ENCODE peak calls at places on chromosome 14, in seven cellular contexts. B is right cardiac atrium, H is stomach, P is endodermal cell, Z is upper lobe of right lung, S is SK-N-SH, J is adrenal gland. R is an unnamed sample. For H3K4me1, the result is how much of the 10 kb centered on the place peaks cover.

GRCh38 chr14:91310620-91311283 is 66.2 kb upstream of the GPR68 start:
- DNase-seq in J (no peak), Z (no peak), S (no peak), H (no peak), B (peak), P (no peak), R (no peak)

GRCh38 chr14:48546996-48547395 is 871.6 kb upstream of the MDGA2 start:
- DNase-seq in J (no peak), P (no peak), Z (no peak), B (no peak), S (no peak), H (no peak), R (no peak)

GRCh38 chr14:90547250-90547649 is 150.4 kb downstream of the CALM1 start:
- DNase-seq in P (no peak), J (no peak), Z (no peak), B (peak), S (no peak), H (no peak), R (no peak)

GRCh38 chr14:95098984-95099599 is 58.2 kb downstream of the DICER1 start:
- DNase-seq in B (peak), Z (no peak), P (peak), J (peak), H (peak), S (peak), R (peak)

GRCh38 chr14:60276347-60276746 is 27.3 kb downstream of the PPM1A start:
- DNase-seq in H (no peak), B (no peak), J (no peak), P (no peak), S (no peak), Z (no peak), R (no peak)

GRCh38 chr14:94129758-94130414 is 482 bp upstream of the IFI27L2 start:
- DNase-seq in B (peak), H (no peak), P (peak), S (peak), Z (no peak), J (peak), R (no peak)

GRCh38 chr14:55942101-55942645 is 176.0 kb upstream of the PELI2 start:
- DNase-seq in Z (no peak), H (peak), P (no peak), J (no peak), S (no peak), B (no peak), R (no peak)

GRCh38 chr14:75559451-75560187 is 18.8 kb upstream of the FLVCR2 start:
- DNase-seq in Z (peak), H (peak), J (peak), S (no peak), B (no peak), P (no peak), R (peak)

GRCh38 chr14:72781476-72782181 is 112.3 kb downstream of the DPF3 start:
- DNase-seq in P (peak), S (no peak), B (no peak), J (peak), H (no peak), Z (no peak), R (no peak)

GRCh38 chr14:20697273-20698017 is 8.9 kb downstream of the ANG start:
- DNase-seq in S (peak), Z (no peak), B (peak), P (peak), H (peak), J (peak), R (no peak)

GRCh38 chr14:51333299-51333698 is 93.3 kb downstream of the TMX1 start:
- DNase-seq in P (no peak), J (no peak), S (no peak), H (no peak), Z (no peak), B (no peak), R (no peak)

GRCh38 chr14:24843494-24843893 is 206.5 kb downstream of the STXBP6 start:
- DNase-seq in B (no peak), S (no peak), P (no peak), Z (no peak), J (no peak), H (no peak), R (no peak)

GRCh38 chr14:32432813-32433538 is 103.9 kb downstream of the AKAP6 start:
- DNase-seq in J (no peak), H (no peak), B (no peak), Z (no peak), S (no peak), P (no peak), R (no peak)

GRCh38 chr14:105065280-105066228 is at the start of gene GPR132:
- DNase-seq in J (peak), B (peak), P (peak), H (peak), Z (peak), S (no peak), R (no peak)

GRCh38 chr14:95452176-95452889 is 64.1 kb downstream of the SYNE3 start:
- DNase-seq in Z (no peak), H (no peak), J (no peak), S (peak), P (peak), B (no peak), R (no peak)

GRCh38 chr14:93759781-93760307 is 28.4 kb downstream of the PRIMA1 start:
- DNase-seq in S (peak), P (no peak), J (peak), Z (no peak), H (no peak), B (peak), R (no peak)

GRCh38 chr14:65098586-65098985 is 3.7 kb downstream of the MAX start:
- DNase-seq in J (no peak), Z (no peak), S (no peak), P (no peak), H (no peak), B (no peak), R (no peak)

GRCh38 chr14:36952702-36953101 is 219.7 kb downstream of the SLC25A21 start:
- DNase-seq in P (no peak), J (no peak), Z (no peak), H (no peak), S (no peak), B (no peak), R (no peak)

GRCh38 chr14:51443195-51444018 is 203.4 kb downstream of the TMX1 start:
- DNase-seq in P (no peak), J (no peak), H (no peak), Z (no peak), B (no peak), S (no peak), R (no peak)

GRCh38 chr14:26896447-26896846 is 298.6 kb upstream of the NOVA1 start:
- DNase-seq in Z (no peak), S (no peak), J (no peak), B (no peak), H (no peak), P (no peak), R (no peak)

GRCh38 chr14:84707830-84708229 is 822.1 kb upstream of the FLRT2 start:
- DNase-seq in P (peak), J (no peak), S (no peak), B (no peak), Z (no peak), H (no peak), R (no peak)

GRCh38 chr14:82251434-82251833 is 717.8 kb upstream of the SEL1L start:
- DNase-seq in P (peak), Z (no peak), J (no peak), S (no peak), B (no peak), H (no peak), R (no peak)

GRCh38 chr14:91047174-91047753 is 13.2 kb downstream of the RPS6KA5 start:
- DNase-seq in J (no peak), Z (no peak), B (no peak), P (no peak), H (no peak), S (no peak), R (no peak)

GRCh38 chr14:72892879-72893635 is 844 bp downstream of the DPF3 start:
- DNase-seq in Z (peak), J (peak), P (peak), H (no peak), S (peak), B (peak), R (no peak)

GRCh38 chr14:92288994-92289393 is 34.0 kb upstream of the SLC24A4 start:
- DNase-seq in B (no peak), H (no peak), J (no peak), S (no peak), Z (no peak), P (no peak), R (no peak)

GRCh38 chr14:52267501-52268190 is at the start of gene PTGDR:
- DNase-seq in Z (peak), H (peak), S (peak), P (peak), J (no peak), B (peak), R (no peak)

GRCh38 chr14:32761381-32761968 is 177.2 kb upstream of the NPAS3 start:
- DNase-seq in J (no peak), B (no peak), S (no peak), H (no peak), Z (no peak), P (no peak), R (no peak)

GRCh38 chr14:92540472-92541048 is 27.0 kb downstream of the RIN3 start:
- DNase-seq in S (peak), J (peak), H (peak), B (peak), P (no peak), Z (peak), R (peak)

GRCh38 chr14:93734086-93734822 is 54.0 kb downstream of the PRIMA1 start:
- DNase-seq in Z (no peak), P (peak), S (peak), J (no peak), H (no peak), B (peak), R (no peak)

GRCh38 chr14:51328089-51328941 is 88.3 kb downstream of the TMX1 start:
- DNase-seq in H (no peak), Z (no peak), B (peak), J (no peak), S (no peak), P (peak), R (no peak)

GRCh38 chr14:21382886-21383847 is 652 bp downstream of the SUPT16H start:
- DNase-seq in P (peak), H (peak), S (peak), B (peak), Z (peak), J (peak), R (no peak)

GRCh38 chr14:101514136-101514535 is 47.2 kb upstream of the DIO3 start:
- DNase-seq in J (no peak), S (no peak), H (no peak), Z (no peak), P (no peak), B (peak), R (no peak)

GRCh38 chr14:22047105-22047504 is 373.5 kb upstream of the OR4E1 start:
- DNase-seq in J (no peak), S (no peak), B (no peak), Z (no peak), H (no peak), P (no peak), R (no peak)

GRCh38 chr14:93929048-93929535 is 1.9 kb downstream of the FAM181A start:
- DNase-seq in S (no peak), B (no peak), J (no peak), H (no peak), P (no peak), Z (no peak), R (no peak)

GRCh38 chr14:79405511-79405910 is 805.8 kb downstream of the DIO2 start:
- DNase-seq in P (no peak), B (no peak), Z (no peak), J (no peak), H (no peak), S (no peak), R (no peak)

GRCh38 chr14:51018521-51018920 is 74.2 kb upstream of the PYGL start:
- DNase-seq in Z (no peak), B (no peak), S (no peak), J (no peak), H (no peak), P (no peak), R (no peak)

GRCh38 chr14:66709292-66709691 is 201.3 kb downstream of the GPHN start:
- DNase-seq in B (no peak), H (no peak), S (no peak), P (no peak), Z (no peak), J (no peak), R (no peak)

GRCh38 chr14:24613241-24613640 is 3.8 kb upstream of the GZMH start:
- DNase-seq in S (no peak), B (no peak), Z (no peak), J (no peak), P (no peak), H (no peak), R (peak)

GRCh38 chr14:87457727-87458126 is 535.3 kb downstream of the GALC start:
- DNase-seq in Z (no peak), B (no peak), H (no peak), S (no peak), J (no peak), P (no peak), R (no peak)

GRCh38 chr14:27315477-27315876 is 717.6 kb upstream of the NOVA1 start:
- DNase-seq in H (no peak), S (no peak), P (no peak), J (no peak), Z (no peak), B (no peak), R (no peak)

GRCh38 chr14:23539209-23539866 is 12.2 kb downstream of the ZFHX2 start:
- DNase-seq in S (peak), P (peak), Z (no peak), H (no peak), B (no peak), J (no peak), R (no peak)
- H3K4me1 ChIP-seq in S (under half), P (under half), Z (under half), H (under half), B (under half), J (under half), R (under half)

GRCh38 chr14:35750202-35750904 is 58.7 kb downstream of the RALGAPA1 start:
- DNase-seq in P (no peak), S (no peak), B (no peak), Z (no peak), J (no peak), H (no peak), R (no peak)
- H3K4me3 ChIP-seq in P (no peak), S (no peak), B (no peak), Z (no peak), J (no peak), H (no peak), R (no peak)

GRCh38 chr14:68686212-68686478 is 106.7 kb downstream of the ZFP36L1 start:
- DNase-seq in J (no peak), S (no peak), B (no peak), P (no peak), Z (no peak), H (no peak), R (no peak)

GRCh38 chr14:68686724-68687123 is 106.1 kb downstream of the ZFP36L1 start:
- DNase-seq in B (no peak), J (no peak), H (no peak), P (no peak), Z (peak), S (no peak), R (no peak)

GRCh38 chr14:68684466-68685418 is 108.1 kb downstream of the ZFP36L1 start:
- DNase-seq in Z (peak), H (no peak), S (no peak), B (no peak), P (no peak), J (no peak), R (no peak)

GRCh38 chr14:68687746-68688145 is 105.1 kb downstream of the ZFP36L1 start:
- DNase-seq in S (no peak), J (no peak), B (no peak), Z (peak), P (no peak), H (no peak), R (peak)

DNA sequence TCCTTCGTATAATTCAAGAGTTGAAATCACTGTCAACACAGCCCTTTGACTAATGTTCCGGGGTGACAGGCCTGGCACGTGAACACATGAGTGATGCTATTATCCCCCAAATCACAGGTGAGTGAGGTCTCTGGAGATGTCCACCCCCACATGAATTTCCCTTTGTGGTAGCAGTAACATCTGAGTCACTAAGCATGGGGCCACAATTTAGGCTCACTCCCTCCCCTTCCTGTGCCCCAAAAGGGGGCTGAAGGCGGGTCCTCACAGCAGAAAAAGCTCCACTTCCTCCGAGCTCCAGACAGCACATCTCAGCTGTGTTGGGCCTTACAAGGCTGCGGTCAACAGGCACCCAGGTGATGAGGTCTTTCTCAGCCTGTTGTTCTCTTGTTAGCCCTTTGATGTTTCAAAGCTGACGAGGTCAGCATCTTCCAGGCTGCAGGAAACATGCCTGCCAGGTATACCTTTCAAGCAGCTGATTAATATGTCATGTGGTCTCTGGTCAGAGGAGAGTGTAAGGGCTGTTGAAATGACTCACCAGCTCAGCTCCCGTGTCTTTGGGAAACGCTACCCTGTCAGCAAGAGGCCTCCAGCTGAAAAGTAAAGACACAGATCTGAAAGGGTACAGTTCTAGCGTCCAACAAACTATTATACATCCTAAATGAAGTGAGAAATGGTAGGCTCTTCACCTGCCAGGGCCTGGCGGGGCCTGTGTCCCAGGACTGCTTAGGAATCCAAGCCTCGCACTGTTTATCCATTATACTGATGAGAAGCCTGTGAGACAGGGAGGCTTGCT is 107.3 kb downstream of the ZFP36L1 start:
- DNase-seq in Z (peak), B (no peak), H (no peak), J (peak), P (no peak), S (no peak), R (peak)
- H3K4me1 ChIP-seq in Z (half or more), B (under half), H (half or more), J (under half), P (under half), S (under half), R (half or more)

GRCh38 chr14:97074456-97074855 is 277.3 kb downstream of the VRK1 start:
- DNase-seq in S (no peak), B (no peak), J (no peak), P (no peak), H (no peak), Z (no peak), R (no peak)

GRCh38 chr14:97077687-97078086 is 280.5 kb downstream of the VRK1 start:
- DNase-seq in H (no peak), P (no peak), Z (no peak), S (no peak), B (no peak), J (no peak), R (no peak)

GRCh38 chr14:97074860-97075259 is 277.7 kb downstream of the VRK1 start:
- DNase-seq in Z (no peak), B (no peak), H (no peak), J (no peak), S (no peak), P (no peak), R (no peak)

GRCh38 chr14:97073622-97074021 is 276.4 kb downstream of the VRK1 start:
- DNase-seq in P (no peak), B (no peak), H (no peak), Z (no peak), J (no peak), S (no peak), R (no peak)

DNA sequence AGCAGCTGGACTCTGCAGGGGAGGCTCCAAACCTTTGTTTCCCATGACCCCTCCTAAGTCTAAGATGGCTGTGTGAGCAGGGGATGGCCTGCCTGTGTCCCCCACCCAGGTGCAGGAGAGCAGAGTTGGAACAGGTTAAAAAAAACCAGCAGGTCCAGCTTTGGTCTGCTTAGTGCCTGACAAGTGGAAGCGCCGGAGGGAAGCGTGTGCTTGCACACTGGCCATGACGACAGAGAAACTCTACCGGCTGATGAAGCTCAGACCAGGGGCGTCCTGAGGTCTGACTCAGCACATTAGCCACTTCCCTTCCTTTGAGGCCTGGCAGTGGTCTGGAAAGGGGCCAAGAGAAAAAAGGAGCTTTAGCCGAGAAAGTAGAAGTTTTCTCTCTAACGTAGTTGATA is 280.1 kb downstream of the VRK1 start:
- DNase-seq in J (peak), B (peak), H (peak), S (peak), Z (no peak), P (no peak), R (no peak)
- H3K4me3 ChIP-seq in J (no peak), B (no peak), H (no peak), S (no peak), Z (no peak), P (no peak), R (no peak)

GRCh38 chr14:23164949-23165348 is 18.5 kb downstream of the SLC7A8 start:
- DNase-seq in P (no peak), Z (no peak), J (no peak), B (no peak), H (no peak), S (no peak), R (no peak)

GRCh38 chr14:23164250-23164649 is 19.2 kb downstream of the SLC7A8 start:
- DNase-seq in B (no peak), P (no peak), S (no peak), J (no peak), H (peak), Z (no peak), R (no peak)

GRCh38 chr14:23169622-23170021 is 13.8 kb downstream of the SLC7A8 start:
- DNase-seq in B (no peak), P (no peak), Z (no peak), H (no peak), J (no peak), S (no peak), R (no peak)

GRCh38 chr14:23168246-23168645 is 15.2 kb downstream of the SLC7A8 start:
- DNase-seq in S (no peak), J (no peak), B (no peak), P (no peak), Z (no peak), H (no peak), R (no peak)

DNA sequence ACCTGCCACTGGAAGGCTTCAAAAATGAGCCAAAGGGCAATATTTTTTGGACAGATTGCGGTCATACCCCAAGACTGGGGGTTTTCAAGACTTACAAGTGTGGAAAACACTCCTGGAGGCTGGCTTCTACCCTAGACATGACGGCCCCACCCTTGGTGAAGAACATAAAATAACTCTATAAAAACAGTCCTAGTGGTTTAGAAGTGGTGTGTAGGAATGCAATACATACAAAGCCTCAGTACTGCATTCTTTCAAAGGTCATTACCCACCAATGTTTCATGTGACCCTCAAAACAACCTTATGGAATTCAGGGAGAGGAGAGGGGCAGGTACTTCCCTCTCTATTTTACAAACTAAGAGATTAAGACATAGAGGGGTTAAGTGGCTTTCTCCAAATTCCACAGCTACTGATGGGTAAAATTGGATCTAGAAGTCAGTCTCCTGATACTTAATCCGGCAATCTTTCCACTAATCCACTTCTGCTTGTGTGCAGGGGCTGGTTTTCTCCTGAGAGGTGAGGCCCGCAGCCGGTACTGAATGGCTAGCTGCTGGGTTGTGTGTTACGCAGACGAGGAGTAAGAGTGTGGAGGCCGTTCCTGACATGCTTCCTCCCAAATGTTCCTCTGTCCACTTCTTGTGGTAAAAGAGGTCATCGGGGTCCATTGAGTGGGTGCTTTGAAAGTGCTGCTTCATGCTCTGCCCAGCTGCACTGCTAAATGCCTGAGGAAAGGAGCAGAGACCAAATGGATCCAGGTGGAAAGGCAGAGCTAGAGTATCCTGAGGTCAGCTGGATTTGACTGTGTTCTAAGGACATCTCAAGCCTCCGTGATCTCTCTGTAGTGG is 16.2 kb downstream of the SLC7A8 start:
- DNase-seq in Z (no peak), S (no peak), B (no peak), J (no peak), P (no peak), H (no peak), R (no peak)
- H3K4me1 ChIP-seq in Z (under half), S (under half), B (under half), J (under half), P (under half), H (under half), R (under half)